ENCODE peak calls at places on chromosomes 6 and 20, in five cellular contexts. Q is astrocyte, I is A549, L is AG04450, Z is heart right ventricle. J is an unnamed sample.
A peak's percentile ranks its signal among the peaks of the same experiment; 100 is the strongest.

GRCh38 chr6:89297695-89298351 is 17.3 kb downstream of the GABRR2 start:
- DNase-seq in Z (peak; percentile 82), L (peak; percentile 95), I (peak; percentile 76), Q (peak; percentile 98), J (peak; percentile 67)

GRCh38 chr6:170374571-170375444 is 68.2 kb downstream of the FAM120B start:
- DNase-seq in Z (no peak), Q (no peak), L (no peak), I (no peak), J (no peak)

GRCh38 chr6:30100585-30101422 is 12.1 kb downstream of the TRIM31 start:
- DNase-seq in L (no peak), I (no peak), Z (peak; percentile 37), Q (no peak), J (peak; percentile 3)

GRCh38 chr6:96521267-96521624 is 360 bp upstream of the UFL1 start:
- DNase-seq in I (no peak), L (no peak), Q (no peak), Z (no peak), J (no peak)

GRCh38 chr6:28816909-28817807 is 106.6 kb downstream of the TRIM27 start:
- DNase-seq in I (peak; percentile 81), L (peak; percentile 38), Z (no peak), Q (peak; percentile 58), J (no peak)

GRCh38 chr20:39105551-39105950 is 143.4 kb downstream of the DHX35 start:
- DNase-seq in I (no peak), Z (no peak), L (no peak), Q (no peak), J (no peak)

GRCh38 chr6:29729774-29730328 is 6.6 kb downstream of the HLA-F start:
- DNase-seq in I (no peak), Z (no peak), Q (no peak), L (no peak), J (no peak)

GRCh38 chr6:88339816-88340215 is 173.7 kb upstream of the CNR1 start:
- DNase-seq in Q (peak; percentile 23), L (no peak), I (no peak), Z (no peak), J (no peak)

GRCh38 chr6:128057541-128058335 is 156.9 kb upstream of the THEMIS start:
- DNase-seq in I (no peak), Q (no peak), Z (no peak), L (no peak), J (no peak)

GRCh38 chr6:135522975-135523692 is 25.6 kb upstream of the AHI1 start:
- DNase-seq in I (peak; percentile 41), Z (no peak), Q (no peak), L (no peak), J (no peak)

GRCh38 chr20:59300341-59301081 is at the start of gene EDN3:
- DNase-seq in Q (no peak), L (no peak), I (no peak), Z (no peak), J (no peak)

DNA sequence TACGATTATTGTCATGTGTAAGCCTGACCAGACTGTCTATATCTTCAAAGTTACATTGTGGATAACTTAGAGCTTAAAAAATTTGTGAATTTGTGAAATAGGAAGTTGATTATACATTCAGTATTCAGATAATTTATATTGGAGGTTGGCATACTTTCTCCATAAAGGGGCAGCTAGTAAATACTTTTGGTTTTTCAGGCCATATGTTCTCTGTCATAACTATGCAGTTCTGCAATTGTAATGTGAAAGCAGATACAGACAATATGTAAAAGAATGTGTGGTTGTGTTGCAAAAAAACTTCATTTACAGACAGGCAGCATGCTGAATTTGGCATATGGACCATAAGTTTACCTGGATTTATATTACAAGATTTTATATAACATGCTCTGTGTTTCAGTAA is 29.3 kb downstream of the HSF2 start:
- DNase-seq in Q (no peak), Z (no peak), L (no peak), I (no peak), J (no peak)
- H3K27ac ChIP-seq in Q (no peak overlapping the region), Z (no peak overlapping the region), L (no peak overlapping the region), I (no peak overlapping the region), J (no peak overlapping the region)

GRCh38 chr6:81752969-81753708 is 658 bp upstream of the TENT5A start:
- DNase-seq in L (peak; percentile 83), I (peak; percentile 75), Q (peak; percentile 85), Z (peak; percentile 93), J (peak; percentile 47)

GRCh38 chr6:81754906-81755305 is 2.4 kb upstream of the TENT5A start:
- DNase-seq in Z (no peak), L (no peak), Q (no peak), I (no peak), J (no peak)

GRCh38 chr6:81753709-81754678 is 1.5 kb upstream of the TENT5A start:
- DNase-seq in I (peak; percentile 51), Z (peak; percentile 89), Q (no peak), L (no peak), J (peak; percentile 81)

GRCh38 chr6:81756690-81757089 is 4.2 kb upstream of the TENT5A start:
- DNase-seq in L (no peak), Z (no peak), I (no peak), Q (no peak), J (no peak)

DNA sequence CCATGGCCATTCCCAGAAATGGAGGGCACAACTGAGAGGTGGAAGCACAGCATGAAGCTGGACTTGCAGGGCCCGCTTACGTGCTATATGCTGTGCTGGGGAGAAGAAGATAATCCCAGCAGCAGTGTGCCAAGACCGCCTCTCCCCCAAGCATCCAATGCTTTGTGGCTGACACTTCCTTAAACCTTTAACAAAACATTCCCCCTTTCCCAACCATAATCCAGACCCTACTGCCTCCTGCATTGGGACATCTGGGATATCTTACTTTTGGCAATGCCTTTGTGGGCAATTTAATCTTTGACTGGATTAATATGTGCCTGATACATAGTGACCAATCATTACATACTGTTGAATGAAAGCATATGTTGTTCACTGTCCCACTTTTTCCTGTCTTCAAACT is 3.1 kb upstream of the TENT5A start:
- DNase-seq in Q (no peak), Z (no peak), L (no peak), I (no peak), J (no peak)
- TF ChIP-seq CTCF in Q (no peak), Z (no peak), L (no peak), I (no peak), J (no peak)

GRCh38 chr20:29873946-29874345 is 1383.5 kb upstream of the DEFB115 start:
- DNase-seq in Q (peak; percentile 30), L (no peak), Z (no peak), I (peak; percentile 31), J (no peak)
- H3K9me3 ChIP-seq in Q (peaks cover 24% of the 10 kb centered on the region), L (peaks cover 52% of the 10 kb centered on the region), Z (peaks cover under 1% of the 10 kb centered on the region), I (no peaks in the 10 kb centered on the region), J (peaks cover 17% of the 10 kb centered on the region)

GRCh38 chr6:49950415-49950751 is 13.6 kb downstream of the DEFB114 start:
- DNase-seq in Z (no peak), I (no peak), L (no peak), Q (no peak), J (no peak)
- H3K27ac ChIP-seq in Z (no peak overlapping the region), I (no peak overlapping the region), L (no peak overlapping the region), Q (no peak overlapping the region), J (no peak overlapping the region)

DNA sequence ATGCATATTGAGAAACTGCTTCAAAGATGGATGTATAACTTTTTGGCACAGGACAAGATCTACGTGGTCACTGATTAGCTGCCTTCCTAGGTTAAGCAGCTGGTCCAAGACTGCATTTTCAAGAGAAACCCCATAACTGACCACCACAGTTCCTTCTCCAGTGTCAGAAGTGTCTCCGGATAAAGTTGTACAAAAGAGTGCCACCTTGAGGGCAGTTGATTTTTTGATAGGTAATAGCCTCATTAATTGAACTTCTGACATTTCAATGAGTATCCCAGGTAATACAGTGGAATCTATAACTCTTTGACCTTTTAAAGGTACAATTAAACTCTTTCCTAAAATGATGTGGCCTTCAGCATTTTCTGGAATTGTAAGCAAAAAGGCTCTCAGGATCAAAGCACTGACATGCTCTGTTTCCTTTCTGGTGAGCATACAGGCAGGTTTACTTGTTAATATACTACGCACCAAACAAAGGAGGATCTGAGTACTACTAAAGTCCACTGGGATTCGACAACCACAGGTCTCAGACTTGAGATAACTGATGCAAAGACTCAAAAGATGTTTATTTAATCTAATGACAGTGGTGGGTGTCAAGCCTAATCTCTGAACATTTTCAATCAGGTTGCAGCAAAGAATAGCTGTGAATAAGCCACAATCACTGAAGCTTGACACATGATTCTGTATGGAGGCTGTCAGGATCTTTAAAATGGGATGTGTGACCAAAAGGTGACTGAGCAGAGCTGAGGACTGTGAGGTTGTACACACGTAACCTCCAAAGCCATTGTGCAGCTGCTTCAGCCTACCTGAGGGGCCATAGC is 21.2 kb downstream of the MKKS start:
- DNase-seq in Z (no peak), Q (peak; percentile 10), L (no peak), I (peak; percentile 55), J (no peak)
- TF ChIP-seq CTCF in Z (no peak), Q (peak; percentile 21), L (peak; percentile 37), I (peak; percentile 78), J (no peak)

GRCh38 chr6:167668754-167669552 is 157.8 kb upstream of the AFDN start:
- DNase-seq in I (no peak), Q (no peak), L (no peak), Z (no peak), J (no peak)

GRCh38 chr6:167670938-167671338 is 155.8 kb upstream of the AFDN start:
- DNase-seq in L (no peak), Q (no peak), Z (no peak), I (no peak), J (no peak)

GRCh38 chr6:167668019-167668753 is 158.5 kb upstream of the AFDN start:
- DNase-seq in L (no peak), I (no peak), Z (no peak), Q (no peak), J (no peak)

GRCh38 chr6:167669870-167670802 is 156.6 kb upstream of the AFDN start:
- DNase-seq in L (no peak), I (no peak), Z (peak; percentile 30), Q (no peak), J (no peak)

GRCh38 chr6:167669553-167669849 is 157.2 kb upstream of the AFDN start:
- DNase-seq in Z (no peak), L (no peak), Q (no peak), I (no peak), J (no peak)
- H3K9me3 ChIP-seq in Z (no peaks in the 10 kb centered on the region), L (peaks cover 94% of the 10 kb centered on the region), Q (peaks cover 5% of the 10 kb centered on the region), I (no peaks in the 10 kb centered on the region), J (no peaks in the 10 kb centered on the region)

GRCh38 chr20:2108987-2109386 is 7.4 kb downstream of the STK35 start:
- DNase-seq in L (peak; percentile 42), Z (no peak), Q (peak; percentile 73), I (peak; percentile 45), J (no peak)

GRCh38 chr20:2112910-2113309 is 11.3 kb downstream of the STK35 start:
- DNase-seq in Q (no peak), I (no peak), L (no peak), Z (no peak), J (no peak)

GRCh38 chr20:2109425-2110210 is 8.0 kb downstream of the STK35 start:
- DNase-seq in Q (no peak), I (no peak), Z (peak; percentile 72), L (no peak), J (no peak)

GRCh38 chr20:2104236-2104635 is 2.6 kb downstream of the STK35 start:
- DNase-seq in Q (no peak), L (no peak), Z (no peak), I (no peak), J (no peak)

DNA sequence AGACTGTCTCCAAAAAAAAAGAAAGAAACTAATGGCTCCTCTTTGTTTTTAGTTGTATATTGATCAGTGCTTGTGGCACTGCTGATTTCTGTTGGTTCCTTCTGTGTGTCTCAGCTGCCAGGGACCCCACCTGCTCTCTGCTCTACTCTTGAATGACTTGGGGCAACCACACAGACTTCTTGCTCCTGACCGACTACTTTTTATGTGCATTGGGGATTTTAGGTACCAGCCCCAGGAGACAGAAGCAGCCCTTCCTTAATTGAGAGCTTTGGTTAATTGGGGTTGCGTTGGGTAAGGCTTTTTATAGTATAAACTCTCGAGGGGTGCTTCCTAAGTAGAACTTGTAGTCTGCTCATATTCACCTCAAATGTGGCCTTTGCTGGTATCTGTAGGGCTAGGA is 6.9 kb downstream of the STK35 start:
- DNase-seq in Q (no peak), L (no peak), I (no peak), Z (no peak), J (no peak)
- H3K27ac ChIP-seq in Q (no peak overlapping the region), L (no peak overlapping the region), I (no peak overlapping the region), Z (peak overlapping the region; percentile 59), J (no peak overlapping the region)

J was measured in CD4-positive, alpha-beta T cell.